ENCODE peak calls at places on chromosomes 1 and 21, in four cellular contexts. Y is SK-N-SH, V is H1, L is K562. P is an unnamed sample.

GRCh38 chr1:204136814-204137213 is 15.0 kb downstream of the ETNK2 start:
- DNase-seq in Y (no peak), V (no peak), L (no peak), P (no peak)

GRCh38 chr1:11535761-11536572 is 57.0 kb downstream of the DISP3 start:
- DNase-seq in Y (no peak), V (no peak), L (peak; percentile 49), P (no peak)

GRCh38 chr1:23528245-23528978 is 2.6 kb downstream of the E2F2 start:
- DNase-seq in Y (peak; percentile 45), V (no peak), L (peak; percentile 88), P (peak; percentile 76)

GRCh38 chr1:167065481-167065880 is 24.7 kb downstream of the GPA33 start:
- DNase-seq in Y (no peak), V (no peak), L (no peak), P (no peak)

GRCh38 chr1:89757532-89757931 is 63.3 kb upstream of the LRRC8D start:
- DNase-seq in Y (peak; percentile 35), V (no peak), L (no peak), P (no peak)

GRCh38 chr21:34836103-34836932 is 167.5 kb downstream of the CLIC6 start:
- DNase-seq in Y (no peak), V (no peak), L (no peak), P (no peak)

GRCh38 chr1:89598450-89599331 is 34.2 kb upstream of the LRRC8C start:
- DNase-seq in Y (peak; percentile 55), V (no peak), L (peak; percentile 56), P (no peak)

GRCh38 chr1:66644331-66644730 is 107.9 kb upstream of the DYNLT5 start:
- DNase-seq in Y (no peak), V (no peak), L (no peak), P (no peak)

GRCh38 chr1:164659621-164660414 is 100.8 kb downstream of the PBX1 start:
- DNase-seq in Y (no peak), V (no peak), L (no peak), P (no peak)

GRCh38 chr1:175268720-175269119 is 76.1 kb upstream of the KIAA0040 start:
- DNase-seq in Y (no peak), V (no peak), L (no peak), P (no peak)

GRCh38 chr1:115040501-115040900 is 10.9 kb downstream of the TSHB start:
- DNase-seq in Y (no peak), V (no peak), L (no peak), P (no peak)

GRCh38 chr1:176949033-176949662 is 215.4 kb downstream of the ASTN1 start:
- DNase-seq in Y (peak; percentile 49), V (peak; percentile 80), L (peak; percentile 83), P (no peak)

GRCh38 chr21:37233551-37234146 is 33.5 kb downstream of the VPS26C start:
- DNase-seq in Y (no peak), V (no peak), L (no peak), P (no peak)

GRCh38 chr1:199720496-199720895 is 307.0 kb upstream of the NR5A2 start:
- DNase-seq in Y (no peak), V (no peak), L (no peak), P (no peak)

GRCh38 chr1:241822846-241823245 is 25.2 kb upstream of the EXO1 start:
- DNase-seq in Y (no peak), V (no peak), L (no peak), P (no peak)

GRCh38 chr1:155651861-155652661 is 36.5 kb downstream of the YY1AP1 start:
- DNase-seq in Y (no peak), V (no peak), L (no peak), P (no peak)

GRCh38 chr21:45294509-45295291 is 7.0 kb upstream of the POFUT2 start:
- DNase-seq in Y (peak; percentile 25), V (no peak), L (no peak), P (no peak)

GRCh38 chr1:46193984-46194570 is 4.2 kb downstream of the POMGNT1 start:
- DNase-seq in Y (no peak), V (no peak), L (no peak), P (no peak)

GRCh38 chr1:227949341-227949921 is 1.7 kb upstream of the WNT9A start:
- DNase-seq in Y (peak; percentile 39), V (no peak), L (no peak), P (no peak)

GRCh38 chr1:54223441-54224202 is 23.7 kb downstream of the MRPL37 start:
- DNase-seq in Y (no peak), V (no peak), L (no peak), P (no peak)

GRCh38 chr1:109821221-109821669 is 57.5 kb upstream of the EPS8L3 start:
- DNase-seq in Y (no peak), V (no peak), L (peak; percentile 40), P (no peak)

GRCh38 chr1:224488806-224489584 is 54.4 kb upstream of the WDR26 start:
- DNase-seq in Y (no peak), V (no peak), L (no peak), P (no peak)

DNA sequence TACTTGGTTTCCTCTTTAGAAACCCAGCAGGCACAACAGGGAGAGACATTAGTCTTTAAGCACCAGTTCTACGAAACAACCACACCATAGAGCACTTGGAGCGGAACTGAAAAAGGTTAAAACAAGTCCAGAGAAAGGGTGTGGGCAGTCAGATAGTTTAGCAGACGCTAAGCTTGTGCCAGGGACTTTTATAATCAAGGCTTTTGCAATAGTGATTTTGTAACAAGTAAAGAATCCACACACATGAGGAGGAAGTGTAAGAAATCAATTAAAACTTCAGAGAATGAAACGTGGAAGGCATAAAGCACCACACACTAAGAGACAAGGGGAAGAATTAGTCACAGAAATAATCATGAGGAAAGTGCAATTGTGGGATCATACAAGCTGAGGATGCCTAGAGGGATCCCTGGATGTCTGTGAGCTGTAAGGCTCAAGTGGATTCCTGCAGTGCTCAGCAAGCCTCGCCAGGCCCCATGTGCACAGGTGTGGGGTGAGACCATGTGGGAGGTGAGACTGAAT is 37.8 kb upstream of the TLR5 start:
- DNase-seq in Y (no peak), V (no peak), L (no peak), P (peak; percentile 12)
- TF ChIP-seq NRF1 in Y (no peak), V (no peak), L (no peak), P (no peak)

GRCh38 chr1:180229483-180230415 is at the start of gene LHX4:
- DNase-seq in Y (peak; percentile 89), V (no peak), L (peak; percentile 92), P (no peak)
- TF ChIP-seq NRF1 in Y (no peak), V (no peak), L (peak; percentile 20), P (no peak)

GRCh38 chr1:58717979-58718378 is 18.1 kb upstream of the MYSM1 start:
- DNase-seq in Y (no peak), V (no peak), L (no peak), P (no peak)
- TF ChIP-seq NRF1 in Y (no peak), V (no peak), L (no peak), P (no peak)

GRCh38 chr1:51341876-51342496 is 11.6 kb upstream of the TTC39A start:
- DNase-seq in Y (no peak), V (no peak), L (peak; percentile 68), P (peak; percentile 11)
- TF ChIP-seq NRF1 in Y (no peak), V (no peak), L (no peak), P (no peak)

P was measured in GM12878.